ENCODE peak calls at places on chromosomes 3 and 15, in six cellular contexts. One of them, this sample, is unnamed.

GRCh38 chr15:80277147-80277546 is 25.1 kb upstream of the CTXND1 start:
- DNase-seq in NCI-H774: no peak
- DNase-seq in anterior cingulate cortex: no peak
- DNase-seq in naive thymus-derived CD4-positive, alpha-beta T cell: no peak
- DNase-seq in B cell: no peak
- DNase-seq in NCI-H2081: no peak
- DNase-seq in this sample: no peak

GRCh38 chr3:156214676-156215075 is 94.3 kb downstream of the KCNAB1 start:
- DNase-seq in anterior cingulate cortex: no peak
- DNase-seq in naive thymus-derived CD4-positive, alpha-beta T cell: no peak
- DNase-seq in NCI-H2081: no peak
- DNase-seq in B cell: no peak
- DNase-seq in NCI-H774: no peak
- DNase-seq in this sample: no peak

GRCh38 chr3:17135696-17136095 is 250.9 kb downstream of the PLCL2 start:
- DNase-seq in NCI-H774: no peak
- DNase-seq in naive thymus-derived CD4-positive, alpha-beta T cell: no peak
- DNase-seq in NCI-H2081: no peak
- DNase-seq in anterior cingulate cortex: no peak
- DNase-seq in B cell: no peak
- DNase-seq in this sample: no peak

GRCh38 chr3:180457238-180457637 is 144.7 kb upstream of the TTC14 start:
- DNase-seq in anterior cingulate cortex: no peak
- DNase-seq in naive thymus-derived CD4-positive, alpha-beta T cell: no peak
- DNase-seq in NCI-H774: no peak
- DNase-seq in B cell: no peak
- DNase-seq in NCI-H2081: no peak
- DNase-seq in this sample: no peak

GRCh38 chr3:172982731-172983364 is 158.2 kb downstream of the SPATA16 start:
- DNase-seq in anterior cingulate cortex: no peak
- DNase-seq in NCI-H774: no peak
- DNase-seq in naive thymus-derived CD4-positive, alpha-beta T cell: no peak
- DNase-seq in NCI-H2081: peak
- DNase-seq in B cell: no peak
- DNase-seq in this sample: no peak

GRCh38 chr3:72797773-72798543 is 50.3 kb downstream of the SHQ1 start:
- DNase-seq in naive thymus-derived CD4-positive, alpha-beta T cell: no peak
- DNase-seq in NCI-H2081: peak
- DNase-seq in anterior cingulate cortex: no peak
- DNase-seq in NCI-H774: peak
- DNase-seq in B cell: no peak
- DNase-seq in this sample: no peak

GRCh38 chr3:16478516-16478915 is 35.0 kb downstream of the RFTN1 start:
- DNase-seq in B cell: no peak
- DNase-seq in NCI-H2081: no peak
- DNase-seq in naive thymus-derived CD4-positive, alpha-beta T cell: no peak
- DNase-seq in NCI-H774: no peak
- DNase-seq in anterior cingulate cortex: no peak
- DNase-seq in this sample: no peak

GRCh38 chr3:73453676-73454075 is 171.1 kb downstream of the PDZRN3 start:
- DNase-seq in B cell: no peak
- DNase-seq in naive thymus-derived CD4-positive, alpha-beta T cell: no peak
- DNase-seq in NCI-H2081: no peak
- DNase-seq in anterior cingulate cortex: no peak
- DNase-seq in NCI-H774: no peak
- DNase-seq in this sample: no peak

GRCh38 chr3:121707531-121708273 is 41.8 kb downstream of the GOLGB1 start:
- DNase-seq in naive thymus-derived CD4-positive, alpha-beta T cell: no peak
- DNase-seq in anterior cingulate cortex: no peak
- DNase-seq in NCI-H2081: peak
- DNase-seq in NCI-H774: no peak
- DNase-seq in B cell: no peak
- DNase-seq in this sample: no peak

GRCh38 chr3:182124187-182124586 is 412.5 kb downstream of the SOX2 start:
- DNase-seq in naive thymus-derived CD4-positive, alpha-beta T cell: no peak
- DNase-seq in B cell: no peak
- DNase-seq in NCI-H774: no peak
- DNase-seq in NCI-H2081: no peak
- DNase-seq in anterior cingulate cortex: no peak
- DNase-seq in this sample: no peak

GRCh38 chr15:85048430-85048829 is 66.8 kb downstream of the PDE8A start:
- DNase-seq in anterior cingulate cortex: no peak
- DNase-seq in NCI-H2081: no peak
- DNase-seq in B cell: no peak
- DNase-seq in NCI-H774: no peak
- DNase-seq in naive thymus-derived CD4-positive, alpha-beta T cell: no peak
- DNase-seq in this sample: no peak

GRCh38 chr3:57942872-57943283 is 65.3 kb upstream of the FLNB start:
- DNase-seq in NCI-H774: no peak
- DNase-seq in naive thymus-derived CD4-positive, alpha-beta T cell: no peak
- DNase-seq in B cell: no peak
- DNase-seq in NCI-H2081: no peak
- DNase-seq in anterior cingulate cortex: no peak
- DNase-seq in this sample: no peak

GRCh38 chr3:171206283-171206682 is 179.8 kb upstream of the SLC2A2 start:
- DNase-seq in naive thymus-derived CD4-positive, alpha-beta T cell: no peak
- DNase-seq in NCI-H2081: no peak
- DNase-seq in B cell: no peak
- DNase-seq in NCI-H774: no peak
- DNase-seq in anterior cingulate cortex: no peak
- DNase-seq in this sample: no peak

GRCh38 chr3:76138921-76139320 is 353.6 kb upstream of the ZNF717 start:
- DNase-seq in B cell: no peak
- DNase-seq in NCI-H774: no peak
- DNase-seq in naive thymus-derived CD4-positive, alpha-beta T cell: no peak
- DNase-seq in NCI-H2081: no peak
- DNase-seq in anterior cingulate cortex: no peak
- DNase-seq in this sample: no peak

GRCh38 chr15:79680721-79681120 is 216.1 kb downstream of the MTHFS start:
- DNase-seq in NCI-H2081: no peak
- DNase-seq in B cell: no peak
- DNase-seq in naive thymus-derived CD4-positive, alpha-beta T cell: no peak
- DNase-seq in NCI-H774: no peak
- DNase-seq in anterior cingulate cortex: no peak
- DNase-seq in this sample: no peak

GRCh38 chr3:124951511-124952390 is 17.2 kb upstream of the MUC13 start:
- DNase-seq in anterior cingulate cortex: no peak
- DNase-seq in B cell: no peak
- DNase-seq in NCI-H774: peak
- DNase-seq in NCI-H2081: peak
- DNase-seq in naive thymus-derived CD4-positive, alpha-beta T cell: no peak
- DNase-seq in this sample: peak

GRCh38 chr15:47950447-47950846 is 170.3 kb upstream of the SLC24A5 start:
- DNase-seq in anterior cingulate cortex: no peak
- DNase-seq in B cell: no peak
- DNase-seq in NCI-H2081: no peak
- DNase-seq in naive thymus-derived CD4-positive, alpha-beta T cell: no peak
- DNase-seq in NCI-H774: no peak
- DNase-seq in this sample: no peak

GRCh38 chr15:47857384-47858168 is 140.3 kb downstream of the SEMA6D start:
- DNase-seq in B cell: no peak
- DNase-seq in NCI-H774: no peak
- DNase-seq in NCI-H2081: no peak
- DNase-seq in anterior cingulate cortex: no peak
- DNase-seq in naive thymus-derived CD4-positive, alpha-beta T cell: no peak
- DNase-seq in this sample: no peak

GRCh38 chr3:127068111-127068810 is 85.3 kb downstream of the PLXNA1 start:
- DNase-seq in NCI-H2081: no peak
- DNase-seq in anterior cingulate cortex: no peak
- DNase-seq in naive thymus-derived CD4-positive, alpha-beta T cell: no peak
- DNase-seq in NCI-H774: no peak
- DNase-seq in B cell: no peak
- DNase-seq in this sample: no peak

GRCh38 chr15:38620851-38621594 is 56.4 kb upstream of the RASGRP1 start:
- DNase-seq in anterior cingulate cortex: no peak
- DNase-seq in NCI-H2081: no peak
- DNase-seq in naive thymus-derived CD4-positive, alpha-beta T cell: no peak
- DNase-seq in NCI-H774: no peak
- DNase-seq in B cell: no peak
- DNase-seq in this sample: no peak